ENCODE peak calls at places on chromosomes 6 and 20, in seven cellular contexts. X is cardiac muscle cell, D is brain microvascular endothelial cell, G is nephron progenitor cell, P is progenitor cell of endocrine pancreas, B is cardiac fibroblast, V is prostate gland. J is an unnamed sample.

GRCh38 chr6:14665827-14666724 is 548.5 kb downstream of the CD83 start:
- DNase-seq in X (peak), D (peak), P (no peak), V (no peak), B (peak), G (no peak), J (peak)

GRCh38 chr6:150372051-150372450 is 3.2 kb downstream of the IYD start:
- DNase-seq in V (no peak), B (peak), X (no peak), D (no peak), P (no peak), G (no peak), J (no peak)

GRCh38 chr6:41053056-41053455 is at the start of gene APOBEC2:
- DNase-seq in B (no peak), X (peak), G (no peak), D (no peak), P (no peak), V (no peak), J (no peak)

GRCh38 chr20:38152175-38153010 is 12.7 kb downstream of the TGM2 start:
- DNase-seq in V (peak), D (peak), G (peak), P (no peak), B (peak), X (peak), J (no peak)

GRCh38 chr6:18492957-18493356 is 105.8 kb downstream of the RNF144B start:
- DNase-seq in X (no peak), B (no peak), D (no peak), P (no peak), V (no peak), G (no peak), J (no peak)

GRCh38 chr6:31075528-31075927 is 36.8 kb downstream of the C6orf15 start:
- DNase-seq in G (no peak), B (peak), X (peak), V (no peak), D (peak), P (no peak), J (no peak)

GRCh38 chr6:45717715-45718114 is 297.9 kb downstream of the CLIC5 start:
- DNase-seq in G (no peak), X (no peak), V (no peak), P (no peak), B (no peak), D (no peak), J (no peak)

GRCh38 chr20:34956751-34957472 is 1.2 kb downstream of the MYH7B start:
- DNase-seq in D (no peak), X (no peak), V (no peak), B (no peak), P (no peak), G (no peak), J (no peak)

GRCh38 chr20:4435210-4435609 is 286.5 kb upstream of the PRND start:
- DNase-seq in G (no peak), P (no peak), D (no peak), B (no peak), X (no peak), V (no peak), J (no peak)

GRCh38 chr20:34948030-34948429 is 7.6 kb downstream of the GSS start:
- DNase-seq in B (peak), X (peak), P (no peak), V (no peak), G (no peak), D (peak), J (no peak)

GRCh38 chr6:32107447-32107846 is 1.7 kb downstream of the TNXB start:
- DNase-seq in G (no peak), D (no peak), P (no peak), B (peak), V (no peak), X (peak), J (no peak)

GRCh38 chr6:52020961-52021570 is 66.3 kb downstream of the PKHD1 start:
- DNase-seq in D (no peak), G (no peak), X (peak), P (no peak), V (no peak), B (peak), J (no peak)

GRCh38 chr6:87870606-87871005 is 168.6 kb upstream of the AKIRIN2 start:
- DNase-seq in X (peak), G (no peak), P (no peak), D (no peak), V (no peak), B (peak), J (no peak)

GRCh38 chr20:37475258-37475657 is 45.8 kb upstream of the NNAT start:
- DNase-seq in P (no peak), X (no peak), D (no peak), V (no peak), G (no peak), B (no peak), J (no peak)

GRCh38 chr20:3237958-3238615 is 903 bp downstream of the SLC4A11 start:
- DNase-seq in P (no peak), V (no peak), D (no peak), X (no peak), G (peak), B (no peak), J (no peak)

GRCh38 chr6:168120390-168121307 is 41.6 kb upstream of the FRMD1 start:
- DNase-seq in B (no peak), D (no peak), P (peak), G (no peak), V (peak), X (no peak), J (no peak)

GRCh38 chr6:49333345-49334120 is 129.5 kb downstream of the MMUT start:
- DNase-seq in V (no peak), P (no peak), G (no peak), B (no peak), X (no peak), D (no peak), J (no peak)

GRCh38 chr6:82246802-82247633 is 526 bp downstream of the IBTK start:
- DNase-seq in G (peak), V (peak), X (peak), D (peak), B (peak), P (peak), J (no peak)

GRCh38 chr6:108592371-108593337 is 31.9 kb downstream of the FOXO3 start:
- DNase-seq in B (peak), G (peak), D (peak), P (no peak), V (peak), X (peak), J (no peak)

GRCh38 chr20:41456341-41456740 is 89.7 kb upstream of the EMILIN3 start:
- DNase-seq in B (peak), V (no peak), D (no peak), P (no peak), X (no peak), G (no peak), J (no peak)

GRCh38 chr6:55601120-55601519 is 22.1 kb upstream of the HMGCLL1 start:
- DNase-seq in D (no peak), X (no peak), B (no peak), G (no peak), V (no peak), P (no peak), J (no peak)

GRCh38 chr6:28282923-28283322 is 1.6 kb downstream of the PGBD1 start:
- DNase-seq in G (no peak), P (no peak), D (peak), X (no peak), B (peak), V (no peak), J (no peak)

GRCh38 chr6:19839237-19839546 is 2.0 kb downstream of the ID4 start:
- DNase-seq in G (no peak), V (no peak), P (no peak), B (no peak), D (no peak), X (no peak), J (no peak)

GRCh38 chr20:32457476-32457986 is 99.4 kb downstream of the ASXL1 start:
- DNase-seq in V (peak), B (peak), G (peak), D (no peak), P (peak), X (peak), J (peak)

GRCh38 chr6:153625089-153625488 is 414.0 kb upstream of the OPRM1 start:
- DNase-seq in G (peak), P (no peak), B (no peak), X (peak), D (peak), V (no peak), J (peak)

GRCh38 chr6:106254636-106255035 is 70.9 kb downstream of the ATG5 start:
- DNase-seq in B (peak), G (no peak), X (peak), P (no peak), V (no peak), D (peak), J (peak)

GRCh38 chr20:56636701-56637100 is 7.6 kb downstream of the TFAP2C start:
- DNase-seq in G (no peak), X (no peak), B (no peak), D (peak), P (no peak), V (no peak), J (no peak)

GRCh38 chr6:80319286-80319685 is 212.8 kb downstream of the BCKDHB start:
- DNase-seq in P (no peak), B (peak), D (no peak), X (peak), G (no peak), V (no peak), J (no peak)

GRCh38 chr6:166008441-166009369 is 158.9 kb downstream of the TBXT start:
- DNase-seq in D (peak), V (no peak), P (peak), G (peak), B (peak), X (peak), J (no peak)

GRCh38 chr6:84652356-84653026 is 111.9 kb downstream of the TBX18 start:
- DNase-seq in V (no peak), D (peak), X (peak), P (no peak), G (no peak), B (peak), J (peak)

GRCh38 chr20:50224553-50225255 is 34.1 kb downstream of the CEBPB start:
- DNase-seq in B (peak), P (no peak), X (peak), G (no peak), V (no peak), D (peak), J (peak)

GRCh38 chr6:107228754-107229153 is 113.4 kb upstream of the BEND3 start:
- DNase-seq in B (no peak), P (no peak), D (no peak), G (no peak), V (peak), X (no peak), J (no peak)

GRCh38 chr20:2102585-2103453 is 1.2 kb downstream of the STK35 start:
- DNase-seq in G (peak), D (peak), B (peak), P (peak), X (peak), V (peak), J (peak)

GRCh38 chr20:2101057-2101934 is at the start of gene STK35:
- DNase-seq in G (no peak), P (no peak), V (peak), X (no peak), D (no peak), B (no peak), J (no peak)

GRCh38 chr20:2103454-2104153 is 2.0 kb downstream of the STK35 start:
- DNase-seq in X (peak), G (peak), D (no peak), P (no peak), B (peak), V (no peak), J (no peak)

GRCh38 chr20:2104236-2104635 is 2.6 kb downstream of the STK35 start:
- DNase-seq in G (no peak), P (no peak), B (no peak), X (no peak), D (no peak), V (no peak), J (peak)

GRCh38 chr20:2101935-2102584 is 433 bp downstream of the STK35 start:
- DNase-seq in D (peak), G (peak), P (peak), X (peak), B (peak), V (peak), J (peak)
- TF ChIP-seq CTCF in D (peak), G (no peak), P (no peak), X (no peak), B (no peak), V (no peak), J (no peak)

DNA sequence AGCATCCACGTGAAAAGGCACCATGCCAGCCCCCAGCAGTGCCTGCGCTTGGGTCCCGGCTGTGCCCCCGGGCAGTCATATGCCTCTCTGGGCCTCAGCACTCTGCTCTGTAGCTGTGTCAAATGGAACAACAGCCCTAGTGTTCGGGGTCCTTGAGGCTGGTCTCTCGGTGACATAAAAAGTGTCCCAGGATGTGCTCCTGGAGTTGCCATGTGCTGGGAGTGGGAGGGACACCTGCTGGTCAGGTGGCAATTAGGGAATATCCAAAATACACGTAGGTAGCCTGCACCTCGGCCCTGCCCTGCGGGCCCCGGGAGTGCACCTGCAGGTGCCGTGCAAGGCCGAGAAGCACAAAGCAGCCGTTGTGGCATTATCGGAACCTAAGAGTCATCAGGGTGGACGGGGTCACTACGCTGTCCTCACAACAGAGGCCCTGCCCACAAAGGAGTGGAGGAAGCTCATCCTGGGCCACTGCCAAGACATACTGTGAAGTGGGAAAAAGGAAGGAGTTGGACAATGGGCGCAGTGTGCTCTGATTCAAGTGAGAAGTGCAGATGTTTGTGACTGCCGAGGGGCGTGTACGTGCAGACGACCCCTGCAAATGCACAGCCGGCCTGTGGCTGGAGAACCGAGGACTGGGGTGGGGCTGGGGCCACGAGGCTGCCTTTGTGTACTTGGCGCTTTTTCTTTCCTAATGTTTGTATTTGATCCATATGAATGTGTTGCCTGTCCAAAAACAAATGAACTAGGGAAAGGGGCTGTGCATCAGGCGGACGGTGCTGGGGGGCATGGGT is 24.6 kb downstream of the SLCO4A1 start:
- DNase-seq in P (no peak), D (no peak), B (peak), X (peak), V (no peak), G (no peak), J (no peak)
- TF ChIP-seq CTCF in P (no peak), D (no peak), B (no peak), X (no peak), V (no peak), G (no peak), J (no peak)

DNA sequence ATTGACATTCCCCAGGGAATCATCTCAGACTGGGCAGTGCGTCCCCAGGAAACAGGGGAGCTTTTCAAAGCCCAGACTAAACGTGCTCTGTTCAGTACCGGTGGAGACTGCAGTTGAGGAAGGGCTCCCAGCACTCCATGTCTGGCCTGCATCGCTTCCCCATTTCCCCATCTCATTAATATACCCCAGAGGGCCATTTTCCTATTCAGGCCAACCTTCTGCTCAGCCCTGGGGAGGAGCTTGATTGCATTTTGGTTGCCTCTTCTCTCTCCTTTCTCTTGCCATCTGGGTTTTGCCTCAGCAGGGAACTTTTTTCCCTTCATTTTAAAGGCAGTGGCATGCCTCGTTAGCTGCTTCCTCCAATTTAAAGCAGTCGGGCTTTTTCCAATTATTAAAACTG is 394.3 kb upstream of the SOX4 start:
- DNase-seq in V (no peak), D (no peak), X (no peak), B (no peak), P (no peak), G (peak), J (no peak)
- TF ChIP-seq CTCF in V (no peak), D (no peak), X (no peak), B (no peak), P (no peak), G (no peak), J (no peak)

GRCh38 chr6:126077810-126078791 is 91.8 kb downstream of the TRMT11 start:
- DNase-seq in X (no peak), V (no peak), D (no peak), B (no peak), P (no peak), G (no peak), J (no peak)

GRCh38 chr6:126072834-126073233 is 86.5 kb downstream of the TRMT11 start:
- DNase-seq in D (no peak), P (no peak), X (no peak), B (no peak), G (no peak), V (no peak), J (no peak)

GRCh38 chr6:126076992-126077664 is 90.8 kb downstream of the TRMT11 start:
- DNase-seq in V (no peak), X (no peak), D (no peak), G (no peak), P (no peak), B (no peak), J (no peak)

GRCh38 chr6:126072172-126072571 is 85.8 kb downstream of the TRMT11 start:
- DNase-seq in B (no peak), X (no peak), V (no peak), P (no peak), G (no peak), D (no peak), J (peak)

DNA sequence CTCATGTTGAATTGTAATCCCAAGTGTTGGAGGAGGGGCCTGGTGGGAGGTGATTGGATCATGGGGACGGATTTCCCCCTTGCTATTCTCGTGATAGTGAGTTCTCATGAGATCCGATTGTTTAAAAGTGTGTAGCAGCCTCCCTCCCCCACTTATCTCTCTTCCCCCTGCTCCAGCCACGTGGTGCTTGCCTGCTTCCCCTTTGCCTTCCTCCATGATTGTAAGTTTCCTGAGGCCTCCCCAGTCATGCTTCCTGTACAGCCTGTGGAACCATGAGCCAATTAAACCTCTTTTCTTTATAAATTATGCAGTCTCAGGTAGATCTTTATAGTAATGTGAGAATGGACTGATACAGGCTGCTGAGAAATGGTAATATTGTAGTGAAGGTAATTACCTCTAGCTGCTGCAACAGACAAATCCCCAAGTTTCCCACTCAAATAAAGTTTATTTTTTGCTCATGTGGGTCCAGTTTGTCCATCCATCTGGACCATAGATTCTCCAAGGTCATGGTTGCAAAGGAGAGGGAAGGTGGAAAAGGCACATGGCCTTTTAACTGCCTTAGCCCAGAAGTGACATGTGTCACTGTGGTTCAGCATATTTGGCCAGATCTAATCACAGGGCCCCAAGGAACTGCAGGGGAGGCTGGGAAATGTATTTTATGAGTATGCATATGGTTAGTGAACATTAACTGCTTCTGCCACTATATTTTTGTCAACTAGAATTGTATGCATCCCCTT is 89.2 kb downstream of the TRMT11 start:
- DNase-seq in P (no peak), V (no peak), D (no peak), B (no peak), X (no peak), G (no peak), J (no peak)
- TF ChIP-seq CTCF in P (no peak), V (no peak), D (no peak), B (no peak), X (no peak), G (no peak), J (no peak)

GRCh38 chr20:35991142-35991771 is 22.9 kb downstream of the CNBD2 start:
- DNase-seq in V (peak), X (peak), D (peak), B (peak), P (no peak), G (peak), J (no peak)
- TF ChIP-seq CTCF in V (peak), X (peak), D (peak), B (peak), P (peak), G (peak), J (peak)